ENCODE peak calls at places on chromosomes 1 and 21, in six cellular contexts. P, K, H, W, M and G are unnamed samples.

GRCh38 chr1:214349781-214350180 is 68.8 kb downstream of the SMYD2 start:
- DNase-seq in P (no peak), H (no peak), M (no peak), K (no peak), W (no peak), G (no peak)

GRCh38 chr1:2641381-2642130 is 8.7 kb upstream of the MMEL1 start:
- DNase-seq in P (no peak), W (peak; percentile 60), H (no peak), K (peak; percentile 58), M (peak; percentile 43), G (no peak)

GRCh38 chr1:159849972-159850371 is 12.5 kb downstream of the VSIG8 start:
- DNase-seq in W (no peak), K (no peak), M (no peak), H (peak; percentile 54), P (no peak), G (no peak)

GRCh38 chr1:215887618-215888017 is 320.5 kb downstream of the KCTD3 start:
- DNase-seq in W (no peak), M (no peak), H (peak; percentile 27), K (no peak), P (no peak), G (no peak)

GRCh38 chr1:187054862-187055757 is 226.4 kb downstream of the PLA2G4A start:
- DNase-seq in M (no peak), P (no peak), W (no peak), K (no peak), H (no peak), G (no peak)

GRCh38 chr1:16122916-16123315 is 33.0 kb downstream of the EPHA2 start:
- DNase-seq in K (no peak), M (no peak), W (no peak), P (no peak), H (peak; percentile 86), G (no peak)

GRCh38 chr21:44990921-44991320 is 51.1 kb downstream of the SLX9 start:
- DNase-seq in K (peak; percentile 55), H (no peak), W (no peak), M (no peak), P (no peak), G (no peak)

GRCh38 chr21:37601027-37601426 is 234.5 kb downstream of the DYRK1A start:
- DNase-seq in P (no peak), K (no peak), H (no peak), W (no peak), M (no peak), G (no peak)

GRCh38 chr1:227815468-227816409 is at the start of gene PRSS38:
- DNase-seq in H (no peak), M (no peak), P (no peak), K (no peak), W (no peak), G (no peak)

GRCh38 chr1:224637510-224637909 is 21.4 kb downstream of the CNIH3 start:
- DNase-seq in W (no peak), P (peak; percentile 44), M (no peak), K (no peak), H (peak; percentile 95), G (no peak)

GRCh38 chr1:159428536-159428935 is 3.5 kb upstream of the OR10J4 start:
- DNase-seq in M (no peak), H (no peak), W (no peak), K (no peak), P (no peak), G (no peak)

GRCh38 chr1:56911539-56911938 is 54.3 kb downstream of the C8B start:
- DNase-seq in W (no peak), P (no peak), K (no peak), M (peak; percentile 68), H (no peak), G (no peak)

DNA sequence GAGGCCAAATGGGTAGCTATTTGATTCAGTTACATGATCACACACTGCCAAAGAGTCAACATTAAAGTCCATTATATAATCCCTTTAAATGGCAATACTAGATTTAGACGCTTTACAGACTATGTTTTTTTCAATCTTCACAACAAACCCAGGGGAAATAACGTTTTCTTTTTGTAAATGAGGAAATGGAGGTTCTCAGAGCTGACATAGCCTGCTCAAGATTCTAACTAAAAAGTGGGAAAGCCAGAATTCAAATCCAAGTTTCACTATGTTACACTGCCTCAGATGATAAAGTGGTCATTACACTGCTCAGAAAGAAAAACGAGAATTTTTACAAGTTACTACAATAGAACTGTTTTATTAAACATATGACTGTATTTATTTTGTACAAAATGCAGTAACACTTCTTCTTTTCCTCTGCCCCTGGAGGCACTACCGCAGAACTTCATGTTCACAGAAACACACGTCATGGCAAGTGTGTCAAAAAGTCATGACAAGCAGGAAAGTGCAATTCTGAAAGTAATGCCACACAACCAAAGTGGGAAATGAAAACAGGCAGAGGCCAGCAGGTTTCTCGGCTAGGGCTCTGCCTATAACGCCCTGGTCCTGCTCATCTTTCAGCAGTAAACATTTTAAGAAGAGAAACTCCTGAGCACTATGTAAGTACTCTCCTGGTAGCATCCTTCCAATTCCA is 19.0 kb downstream of the THEMIS2 start:
- DNase-seq in M (no peak), H (no peak), P (no peak), K (no peak), W (no peak), G (no peak)
- H3K27ac ChIP-seq in M (peak overlapping the region; percentile 47), H (no peak overlapping the region), P (peak overlapping the region; percentile 66), K (no peak overlapping the region), W (no peak overlapping the region), G (peak overlapping the region; percentile 29)

GRCh38 chr1:162905759-162906158 is 44.8 kb upstream of the CCDC190 start:
- DNase-seq in K (no peak), P (no peak), M (no peak), H (peak; percentile 81), W (no peak), G (no peak)
- H3K4me1 ChIP-seq in K (no peaks in the 10 kb centered on the region), P (no peaks in the 10 kb centered on the region), M (no peaks in the 10 kb centered on the region), H (peaks cover 11% of the 10 kb centered on the region), W (peaks cover 13% of the 10 kb centered on the region), G (peaks cover 11% of the 10 kb centered on the region)

GRCh38 chr1:221648201-221648600 is 93.7 kb downstream of the DUSP10 start:
- DNase-seq in K (no peak), M (no peak), W (no peak), P (no peak), H (no peak), G (no peak)
- H3K27ac ChIP-seq in K (no peak overlapping the region), M (no peak overlapping the region), W (no peak overlapping the region), P (no peak overlapping the region), H (no peak overlapping the region), G (no peak overlapping the region)

GRCh38 chr1:55214214-55214902 is 806 bp downstream of the USP24 start:
- DNase-seq in M (peak; percentile 63), W (peak; percentile 69), P (peak; percentile 35), H (no peak), K (peak; percentile 77), G (peak; percentile 75)

GRCh38 chr1:55212349-55213028 is 2.7 kb downstream of the USP24 start:
- DNase-seq in W (no peak), H (no peak), P (no peak), K (no peak), M (no peak), G (no peak)

GRCh38 chr1:55214903-55215193 is 316 bp downstream of the USP24 start:
- DNase-seq in M (no peak), H (peak; percentile 49), P (no peak), K (peak; percentile 77), W (peak; percentile 67), G (no peak)

GRCh38 chr1:55213029-55213884 is 1.9 kb downstream of the USP24 start:
- DNase-seq in P (no peak), W (no peak), M (no peak), H (no peak), K (no peak), G (no peak)

DNA sequence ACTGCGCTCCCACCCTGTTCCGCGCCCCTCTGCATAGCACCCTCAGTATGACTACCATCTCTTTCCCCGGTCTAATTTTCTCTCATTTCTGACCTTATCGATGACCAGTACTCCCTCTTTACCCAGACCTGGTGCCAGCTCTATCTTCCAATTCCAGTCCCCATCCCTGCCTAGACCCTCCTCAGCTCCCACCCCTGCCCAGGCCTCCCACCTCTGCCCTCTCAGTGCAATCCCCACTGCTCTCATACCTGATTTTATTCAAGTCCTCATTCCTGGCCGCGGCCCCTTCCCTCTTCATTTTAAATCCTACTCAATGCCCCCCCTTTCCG is 1.3 kb downstream of the USP24 start:
- DNase-seq in M (no peak), K (no peak), W (no peak), H (no peak), P (no peak), G (no peak)
- H3K4me1 ChIP-seq in M (peaks cover 37% of the 10 kb centered on the region), K (peaks cover 5% of the 10 kb centered on the region), W (peaks cover 26% of the 10 kb centered on the region), H (peaks cover 8% of the 10 kb centered on the region), P (peaks cover 25% of the 10 kb centered on the region), G (peaks cover 22% of the 10 kb centered on the region)

DNA sequence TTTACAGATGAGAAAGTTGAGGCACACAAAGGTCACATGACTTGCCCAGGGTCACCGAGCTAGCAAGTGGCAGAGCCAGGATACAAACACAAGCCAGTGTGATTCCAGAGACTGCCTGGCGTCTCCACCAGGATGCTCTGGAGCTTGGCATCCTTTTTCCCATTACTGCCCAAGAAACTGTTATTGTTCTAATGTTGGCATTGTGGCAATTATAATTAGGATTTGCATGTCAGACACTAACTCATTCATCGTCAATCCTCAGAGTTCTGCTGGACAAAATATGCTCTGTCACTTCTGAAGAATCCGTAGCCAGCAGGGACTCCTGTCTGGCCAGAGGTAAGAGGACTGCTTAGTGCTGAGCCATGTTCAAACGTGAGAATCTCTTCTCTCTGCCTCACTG is 8.8 kb downstream of the KAZN start:
- DNase-seq in P (no peak), K (no peak), W (no peak), H (no peak), M (no peak), G (no peak)
- H3K27ac ChIP-seq in P (no peak overlapping the region), K (no peak overlapping the region), W (no peak overlapping the region), H (no peak overlapping the region), M (no peak overlapping the region), G (no peak overlapping the region)

GRCh38 chr1:157648317-157648716 is 50.4 kb upstream of the FCRL4 start:
- DNase-seq in H (no peak), M (no peak), P (no peak), K (no peak), W (no peak), G (no peak)
- H3K4me1 ChIP-seq in H (no peaks in the 10 kb centered on the region), M (no peaks in the 10 kb centered on the region), P (no peaks in the 10 kb centered on the region), K (no peaks in the 10 kb centered on the region), W (no peaks in the 10 kb centered on the region), G (no peaks in the 10 kb centered on the region)